ENCODE peak calls at places on chromosome 18, in nine cellular contexts. One of them, this sample, is unnamed.

GRCh38 chr18:56789004-56789888 is 138.1 kb downstream of the WDR7 start:
- DNase-seq in sigmoid colon: no peak
- DNase-seq in kidney epithelial cell: no peak
- DNase-seq in HFF-Myc: no peak
- DNase-seq in BE2C: peak
- DNase-seq in testis: peak
- DNase-seq in mesothelial cell of epicardium: no peak
- DNase-seq in CD4-positive, alpha-beta T cell: no peak
- DNase-seq in type B pancreatic cell: no peak
- DNase-seq in this sample: no peak

GRCh38 chr18:46601338-46601908 is 55.6 kb downstream of the LOXHD1 start:
- DNase-seq in sigmoid colon: no peak
- DNase-seq in BE2C: no peak
- DNase-seq in CD4-positive, alpha-beta T cell: no peak
- DNase-seq in mesothelial cell of epicardium: no peak
- DNase-seq in kidney epithelial cell: no peak
- DNase-seq in HFF-Myc: no peak
- DNase-seq in testis: no peak
- DNase-seq in type B pancreatic cell: no peak
- DNase-seq in this sample: no peak

GRCh38 chr18:74951165-74951760 is 257.7 kb downstream of the PTGR3 start:
- DNase-seq in testis: peak
- DNase-seq in type B pancreatic cell: no peak
- DNase-seq in HFF-Myc: peak
- DNase-seq in kidney epithelial cell: peak
- DNase-seq in mesothelial cell of epicardium: no peak
- DNase-seq in sigmoid colon: no peak
- DNase-seq in CD4-positive, alpha-beta T cell: no peak
- DNase-seq in BE2C: no peak
- DNase-seq in this sample: peak

GRCh38 chr18:33826151-33826550 is 248.1 kb downstream of the ASXL3 start:
- DNase-seq in mesothelial cell of epicardium: no peak
- DNase-seq in CD4-positive, alpha-beta T cell: no peak
- DNase-seq in BE2C: no peak
- DNase-seq in HFF-Myc: no peak
- DNase-seq in type B pancreatic cell: no peak
- DNase-seq in kidney epithelial cell: no peak
- DNase-seq in testis: no peak
- DNase-seq in sigmoid colon: no peak
- DNase-seq in this sample: no peak

GRCh38 chr18:59672125-59672769 is 25.0 kb downstream of the CCBE1 start:
- DNase-seq in HFF-Myc: no peak
- DNase-seq in kidney epithelial cell: no peak
- DNase-seq in CD4-positive, alpha-beta T cell: no peak
- DNase-seq in type B pancreatic cell: no peak
- DNase-seq in mesothelial cell of epicardium: no peak
- DNase-seq in testis: no peak
- DNase-seq in sigmoid colon: peak
- DNase-seq in BE2C: no peak
- DNase-seq in this sample: peak

GRCh38 chr18:12460874-12461273 is 53.1 kb downstream of the PRELID3A start:
- DNase-seq in mesothelial cell of epicardium: no peak
- DNase-seq in HFF-Myc: no peak
- DNase-seq in BE2C: peak
- DNase-seq in type B pancreatic cell: no peak
- DNase-seq in CD4-positive, alpha-beta T cell: no peak
- DNase-seq in kidney epithelial cell: no peak
- DNase-seq in sigmoid colon: no peak
- DNase-seq in testis: peak
- DNase-seq in this sample: peak

GRCh38 chr18:63342206-63342605 is 22.6 kb upstream of the BCL2 start:
- DNase-seq in HFF-Myc: no peak
- DNase-seq in kidney epithelial cell: no peak
- DNase-seq in BE2C: peak
- DNase-seq in testis: peak
- DNase-seq in sigmoid colon: no peak
- DNase-seq in mesothelial cell of epicardium: no peak
- DNase-seq in CD4-positive, alpha-beta T cell: no peak
- DNase-seq in type B pancreatic cell: no peak
- DNase-seq in this sample: no peak

GRCh38 chr18:11909081-11909410 is 929 bp upstream of the MPPE1 start:
- DNase-seq in sigmoid colon: no peak
- DNase-seq in mesothelial cell of epicardium: no peak
- DNase-seq in BE2C: no peak
- DNase-seq in type B pancreatic cell: no peak
- DNase-seq in CD4-positive, alpha-beta T cell: no peak
- DNase-seq in testis: no peak
- DNase-seq in kidney epithelial cell: no peak
- DNase-seq in HFF-Myc: no peak
- DNase-seq in this sample: no peak

GRCh38 chr18:76610933-76611749 is 116.1 kb upstream of the ZNF516 start:
- DNase-seq in type B pancreatic cell: no peak
- DNase-seq in sigmoid colon: no peak
- DNase-seq in HFF-Myc: no peak
- DNase-seq in CD4-positive, alpha-beta T cell: no peak
- DNase-seq in kidney epithelial cell: no peak
- DNase-seq in mesothelial cell of epicardium: no peak
- DNase-seq in testis: peak
- DNase-seq in BE2C: no peak
- DNase-seq in this sample: peak

GRCh38 chr18:72086421-72086820 is 457.7 kb downstream of the CBLN2 start:
- DNase-seq in HFF-Myc: no peak
- DNase-seq in CD4-positive, alpha-beta T cell: no peak
- DNase-seq in sigmoid colon: no peak
- DNase-seq in type B pancreatic cell: no peak
- DNase-seq in testis: no peak
- DNase-seq in mesothelial cell of epicardium: no peak
- DNase-seq in kidney epithelial cell: no peak
- DNase-seq in BE2C: no peak
- DNase-seq in this sample: no peak

GRCh38 chr18:30406728-30407127 is 635.8 kb downstream of the DSC3 start:
- DNase-seq in CD4-positive, alpha-beta T cell: no peak
- DNase-seq in testis: no peak
- DNase-seq in sigmoid colon: no peak
- DNase-seq in kidney epithelial cell: no peak
- DNase-seq in mesothelial cell of epicardium: no peak
- DNase-seq in type B pancreatic cell: no peak
- DNase-seq in BE2C: no peak
- DNase-seq in HFF-Myc: no peak
- DNase-seq in this sample: no peak

GRCh38 chr18:76795981-76796380 is 26.4 kb upstream of the ZNF236 start:
- DNase-seq in CD4-positive, alpha-beta T cell: no peak
- DNase-seq in testis: no peak
- DNase-seq in mesothelial cell of epicardium: no peak
- DNase-seq in sigmoid colon: no peak
- DNase-seq in HFF-Myc: no peak
- DNase-seq in type B pancreatic cell: no peak
- DNase-seq in BE2C: no peak
- DNase-seq in kidney epithelial cell: no peak
- DNase-seq in this sample: no peak

GRCh38 chr18:36186461-36187137 is 698 bp upstream of the MOCOS start:
- DNase-seq in type B pancreatic cell: no peak
- DNase-seq in sigmoid colon: no peak
- DNase-seq in testis: peak
- DNase-seq in HFF-Myc: no peak
- DNase-seq in mesothelial cell of epicardium: no peak
- DNase-seq in BE2C: no peak
- DNase-seq in CD4-positive, alpha-beta T cell: no peak
- DNase-seq in kidney epithelial cell: no peak
- DNase-seq in this sample: peak

GRCh38 chr18:36942264-36942663 is 113.3 kb downstream of the KIAA1328 start:
- DNase-seq in HFF-Myc: peak
- DNase-seq in BE2C: no peak
- DNase-seq in testis: no peak
- DNase-seq in sigmoid colon: no peak
- DNase-seq in mesothelial cell of epicardium: no peak
- DNase-seq in type B pancreatic cell: no peak
- DNase-seq in CD4-positive, alpha-beta T cell: no peak
- DNase-seq in kidney epithelial cell: no peak
- DNase-seq in this sample: no peak

DNA sequence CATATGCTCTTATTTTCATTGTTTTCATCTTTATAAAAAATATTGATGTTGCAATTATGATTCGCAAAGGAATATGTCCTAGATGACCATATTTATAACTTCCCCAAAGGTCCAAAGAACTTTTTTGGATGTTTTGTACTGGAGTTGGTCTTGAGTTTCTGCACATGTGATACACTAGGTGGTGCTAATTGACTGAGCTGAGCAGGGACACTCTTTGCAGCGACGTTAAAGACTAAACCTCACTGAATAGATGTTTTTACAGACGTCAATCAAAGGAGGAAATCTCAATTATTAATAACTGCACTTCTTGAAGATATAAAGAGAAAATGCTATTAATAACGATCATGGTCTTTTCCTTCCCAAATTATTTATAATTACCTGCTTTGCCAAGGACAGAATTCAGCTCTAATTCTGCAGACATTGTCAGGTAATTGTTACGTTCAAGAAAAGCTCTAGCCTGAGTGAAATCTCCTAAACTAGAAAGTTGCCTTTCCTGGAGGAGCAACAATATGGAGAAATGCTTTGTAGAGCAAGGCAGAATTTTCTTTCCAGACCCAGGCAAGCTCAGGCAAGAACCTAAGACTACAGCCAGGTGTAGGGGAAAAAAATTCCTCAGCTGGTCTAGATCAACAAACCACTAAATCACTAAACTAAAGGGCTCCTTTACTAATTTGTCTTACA is 119.3 kb upstream of the RBBP8 start:
- DNase-seq in BE2C: peak
- DNase-seq in type B pancreatic cell: no peak
- DNase-seq in mesothelial cell of epicardium: no peak
- DNase-seq in testis: no peak
- DNase-seq in kidney epithelial cell: no peak
- DNase-seq in CD4-positive, alpha-beta T cell: no peak
- DNase-seq in sigmoid colon: no peak
- DNase-seq in HFF-Myc: no peak
- DNase-seq in this sample: no peak
- TF ChIP-seq CTCF in BE2C: peak
- TF ChIP-seq CTCF in type B pancreatic cell: peak
- TF ChIP-seq CTCF in mesothelial cell of epicardium: no peak
- TF ChIP-seq CTCF in testis: no peak
- TF ChIP-seq CTCF in kidney epithelial cell: peak
- TF ChIP-seq CTCF in CD4-positive, alpha-beta T cell: no peak
- TF ChIP-seq CTCF in sigmoid colon: no peak
- TF ChIP-seq CTCF in HFF-Myc: peak
- TF ChIP-seq CTCF in this sample: peak

DNA sequence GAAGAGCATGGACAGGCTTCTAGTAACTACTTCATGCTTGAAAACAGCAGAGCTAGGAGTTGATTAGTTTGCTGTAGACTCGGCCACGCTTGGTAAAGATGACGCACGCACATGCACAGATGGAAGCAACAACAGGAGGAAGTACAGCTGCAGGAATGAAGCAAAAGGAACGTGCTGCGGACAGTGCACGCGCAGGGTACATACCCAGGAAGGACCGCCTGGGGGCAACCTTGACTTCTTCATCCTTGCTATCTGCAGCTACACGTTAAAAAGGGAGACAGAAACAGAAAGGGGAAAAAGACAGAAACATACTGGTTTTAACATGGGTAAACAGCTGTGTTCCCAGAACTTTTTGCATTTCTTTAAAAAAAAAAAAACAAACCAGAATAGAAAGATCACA is 17.7 kb downstream of the SLC66A2 start:
- DNase-seq in kidney epithelial cell: no peak
- DNase-seq in CD4-positive, alpha-beta T cell: no peak
- DNase-seq in sigmoid colon: peak
- DNase-seq in type B pancreatic cell: peak
- DNase-seq in HFF-Myc: peak
- DNase-seq in testis: peak
- DNase-seq in BE2C: no peak
- DNase-seq in mesothelial cell of epicardium: no peak
- DNase-seq in this sample: peak
- TF ChIP-seq CTCF in kidney epithelial cell: no peak
- TF ChIP-seq CTCF in CD4-positive, alpha-beta T cell: no peak
- TF ChIP-seq CTCF in sigmoid colon: no peak
- TF ChIP-seq CTCF in type B pancreatic cell: peak
- TF ChIP-seq CTCF in HFF-Myc: peak
- TF ChIP-seq CTCF in testis: no peak
- TF ChIP-seq CTCF in BE2C: no peak
- TF ChIP-seq CTCF in mesothelial cell of epicardium: no peak
- TF ChIP-seq CTCF in this sample: no peak

GRCh38 chr18:49174478-49174877 is 223.7 kb upstream of the SMAD7 start:
- DNase-seq in mesothelial cell of epicardium: no peak
- DNase-seq in BE2C: no peak
- DNase-seq in HFF-Myc: no peak
- DNase-seq in type B pancreatic cell: no peak
- DNase-seq in CD4-positive, alpha-beta T cell: no peak
- DNase-seq in kidney epithelial cell: no peak
- DNase-seq in sigmoid colon: no peak
- DNase-seq in testis: no peak
- DNase-seq in this sample: no peak
- TF ChIP-seq CTCF in mesothelial cell of epicardium: no peak
- TF ChIP-seq CTCF in BE2C: no peak
- TF ChIP-seq CTCF in HFF-Myc: no peak
- TF ChIP-seq CTCF in type B pancreatic cell: no peak
- TF ChIP-seq CTCF in CD4-positive, alpha-beta T cell: no peak
- TF ChIP-seq CTCF in kidney epithelial cell: no peak
- TF ChIP-seq CTCF in sigmoid colon: no peak
- TF ChIP-seq CTCF in testis: no peak
- TF ChIP-seq CTCF in this sample: no peak

GRCh38 chr18:48953096-48953706 is 2.4 kb upstream of the SMAD7 start:
- DNase-seq in type B pancreatic cell: no peak
- DNase-seq in mesothelial cell of epicardium: no peak
- DNase-seq in BE2C: no peak
- DNase-seq in testis: no peak
- DNase-seq in HFF-Myc: no peak
- DNase-seq in sigmoid colon: no peak
- DNase-seq in kidney epithelial cell: no peak
- DNase-seq in CD4-positive, alpha-beta T cell: no peak
- DNase-seq in this sample: no peak
- TF ChIP-seq CTCF in type B pancreatic cell: no peak
- TF ChIP-seq CTCF in mesothelial cell of epicardium: no peak
- TF ChIP-seq CTCF in BE2C: no peak
- TF ChIP-seq CTCF in testis: no peak
- TF ChIP-seq CTCF in HFF-Myc: no peak
- TF ChIP-seq CTCF in sigmoid colon: no peak
- TF ChIP-seq CTCF in kidney epithelial cell: no peak
- TF ChIP-seq CTCF in CD4-positive, alpha-beta T cell: no peak
- TF ChIP-seq CTCF in this sample: no peak

This sample was measured in adrenal gland.